ENCODE peak calls at places on chromosome 1, in four cellular contexts. U is GM12878, O is IMR-90, I is K562. R is an unnamed sample.

GRCh38 chr1:1046767-1047166 is 26.8 kb downstream of the AGRN start:
- DNase-seq in U (no peak), O (no peak), I (no peak), R (no peak)

GRCh38 chr1:34784751-34785221 is 3.8 kb downstream of the GJB3 start:
- DNase-seq in U (no peak), O (no peak), I (no peak), R (no peak)

GRCh38 chr1:118555638-118556037 is 370.6 kb upstream of the SPAG17 start:
- DNase-seq in U (no peak), O (no peak), I (no peak), R (no peak)

GRCh38 chr1:54564312-54565112 is 16.5 kb downstream of the ACOT11 start:
- DNase-seq in U (no peak), O (no peak), I (no peak), R (no peak)

GRCh38 chr1:84913025-84913892 is 20.3 kb upstream of the LPAR3 start:
- DNase-seq in U (no peak), O (peak), I (no peak), R (no peak)

GRCh38 chr1:6614019-6614952 is 755 bp downstream of the PHF13 start:
- DNase-seq in U (no peak), O (peak), I (peak), R (no peak)

GRCh38 chr1:13543927-13544556 is 30.2 kb upstream of the LRRC38 start:
- DNase-seq in U (no peak), O (no peak), I (peak), R (peak)

GRCh38 chr1:206864939-206865671 is at the start of gene IL20:
- DNase-seq in U (peak), O (peak), I (peak), R (peak)

GRCh38 chr1:24996983-24997893 is 67.2 kb upstream of the RUNX3 start:
- DNase-seq in U (no peak), O (no peak), I (no peak), R (no peak)

GRCh38 chr1:186943891-186944686 is 115.3 kb downstream of the PLA2G4A start:
- DNase-seq in U (no peak), O (no peak), I (no peak), R (no peak)

GRCh38 chr1:114093624-114094302 is 59.9 kb downstream of the SYT6 start:
- DNase-seq in U (no peak), O (peak), I (no peak), R (peak)

GRCh38 chr1:89701746-89702241 is 68.9 kb downstream of the LRRC8C start:
- DNase-seq in U (no peak), O (peak), I (peak), R (no peak)

GRCh38 chr1:86537928-86538695 is 8.8 kb upstream of the CLCA4 start:
- DNase-seq in U (no peak), O (peak), I (no peak), R (no peak)

GRCh38 chr1:183630748-183631147 is 4.8 kb downstream of the ARPC5 start:
- DNase-seq in U (no peak), O (peak), I (no peak), R (no peak)

GRCh38 chr1:235745448-235746136 is 96.0 kb upstream of the GNG4 start:
- DNase-seq in U (no peak), O (peak), I (no peak), R (no peak)

GRCh38 chr1:85330711-85331290 is 54.4 kb upstream of the BCL10 start:
- DNase-seq in U (no peak), O (peak), I (no peak), R (no peak)

GRCh38 chr1:222973561-222973960 is 158.7 kb downstream of the DISP1 start:
- DNase-seq in U (no peak), O (no peak), I (no peak), R (no peak)

GRCh38 chr1:224317383-224318045 is 12.5 kb downstream of the NVL start:
- DNase-seq in U (no peak), O (no peak), I (no peak), R (no peak)

GRCh38 chr1:53550201-53550741 is 91.1 kb downstream of the DMRTB1 start:
- DNase-seq in U (no peak), O (peak), I (no peak), R (no peak)

GRCh38 chr1:223144431-223144830 is 1.4 kb upstream of the TLR5 start:
- DNase-seq in U (no peak), O (no peak), I (no peak), R (no peak)

GRCh38 chr1:41742219-41742618 is 176.5 kb downstream of the HIVEP3 start:
- DNase-seq in U (no peak), O (peak), I (no peak), R (no peak)

GRCh38 chr1:116020668-116021272 is 44.5 kb downstream of the SLC22A15 start:
- DNase-seq in U (no peak), O (peak), I (peak), R (peak)

GRCh38 chr1:164830628-164831027 is 271.6 kb downstream of the PBX1 start:
- DNase-seq in U (no peak), O (no peak), I (no peak), R (peak)

GRCh38 chr1:202664083-202664482 is 46.2 kb downstream of the SYT2 start:
- DNase-seq in U (no peak), O (peak), I (no peak), R (no peak)

GRCh38 chr1:94535879-94536278 is 5.7 kb downstream of the F3 start:
- DNase-seq in U (no peak), O (no peak), I (no peak), R (no peak)

GRCh38 chr1:229759037-229759435 is 133.0 kb downstream of the URB2 start:
- DNase-seq in U (no peak), O (peak), I (no peak), R (no peak)

GRCh38 chr1:203690730-203691129 is 64.1 kb downstream of the ATP2B4 start:
- DNase-seq in U (no peak), O (no peak), I (no peak), R (no peak)

GRCh38 chr1:218348628-218349185 is 3.6 kb downstream of the TGFB2 start:
- DNase-seq in U (no peak), O (no peak), I (no peak), R (no peak)

GRCh38 chr1:20486457-20487235 is 636 bp upstream of the CAMK2N1 start:
- DNase-seq in U (no peak), O (peak), I (peak), R (peak)

GRCh38 chr1:232352956-232353355 is 277.0 kb downstream of the SIPA1L2 start:
- DNase-seq in U (no peak), O (no peak), I (no peak), R (no peak)

GRCh38 chr1:43253876-43254275 is 15.9 kb upstream of the TMEM125 start:
- DNase-seq in U (no peak), O (no peak), I (no peak), R (no peak)

GRCh38 chr1:69993787-69994186 is 211.6 kb downstream of the LRRC40 start:
- DNase-seq in U (no peak), O (no peak), I (no peak), R (no peak)

GRCh38 chr1:92882817-92883216 is 51.0 kb downstream of the RPL5 start:
- DNase-seq in U (no peak), O (no peak), I (no peak), R (no peak)

GRCh38 chr1:171798311-171798710 is 16.9 kb downstream of the METTL13 start:
- DNase-seq in U (no peak), O (no peak), I (no peak), R (no peak)

GRCh38 chr1:171740987-171741871 is 636 bp downstream of the VAMP4 start:
- DNase-seq in U (peak), O (peak), I (peak), R (peak)

GRCh38 chr1:215665212-215665611 is 98.1 kb downstream of the KCTD3 start:
- DNase-seq in U (no peak), O (peak), I (peak), R (no peak)

GRCh38 chr1:215660259-215660658 is 93.2 kb downstream of the KCTD3 start:
- DNase-seq in U (no peak), O (no peak), I (no peak), R (no peak)

GRCh38 chr1:215657016-215657415 is 89.9 kb downstream of the KCTD3 start:
- DNase-seq in U (no peak), O (no peak), I (no peak), R (no peak)

GRCh38 chr1:215661033-215661432 is 93.9 kb downstream of the KCTD3 start:
- DNase-seq in U (no peak), O (no peak), I (no peak), R (no peak)
- TF ChIP-seq POLR2A in U (no peak), O (no peak), I (no peak), R (no peak)

DNA sequence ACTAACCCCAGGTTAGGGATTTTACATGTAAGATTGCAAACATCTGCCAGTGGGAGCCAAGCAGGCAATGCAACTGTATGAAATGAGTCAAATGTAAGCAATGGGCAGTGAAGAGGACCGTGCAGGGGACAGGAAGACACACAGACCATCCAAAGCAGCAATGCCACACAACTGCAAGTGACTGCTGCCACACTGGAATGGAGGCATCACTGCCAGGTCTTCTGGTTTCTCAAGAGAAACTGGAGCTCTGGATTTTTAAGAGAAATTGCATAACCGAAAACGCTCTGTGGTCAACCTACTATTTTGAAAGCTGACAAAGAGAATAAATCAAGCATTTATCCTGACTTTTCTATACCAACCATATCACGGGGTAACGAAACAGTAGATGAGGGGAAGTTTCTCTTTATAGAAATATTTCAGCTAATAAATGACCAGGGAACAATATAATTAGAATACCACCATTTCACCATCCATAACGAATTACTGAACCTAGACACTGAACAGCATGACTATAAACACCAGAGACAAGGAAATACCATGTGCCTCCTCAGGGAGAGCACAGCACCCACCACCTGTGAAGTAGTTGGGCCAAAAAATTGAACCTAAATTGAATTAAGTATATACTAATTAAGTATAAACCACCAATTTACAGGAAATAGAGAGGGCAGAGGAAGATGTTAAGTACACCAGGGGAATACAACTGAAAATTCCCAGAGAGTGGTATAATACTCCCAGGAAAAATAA is 4.4 kb downstream of the AK2 start:
- DNase-seq in U (no peak), O (peak), I (no peak), R (no peak)
- H3K27ac ChIP-seq in U (no peak), O (no peak), I (no peak), R (no peak)

GRCh38 chr1:244598611-244599010 is 54.3 kb upstream of the DESI2 start:
- DNase-seq in U (no peak), O (peak), I (no peak), R (no peak)

GRCh38 chr1:244605835-244606234 is 47.1 kb upstream of the DESI2 start:
- DNase-seq in U (no peak), O (no peak), I (no peak), R (no peak)

GRCh38 chr1:244601336-244601735 is 51.6 kb upstream of the DESI2 start:
- DNase-seq in U (no peak), O (no peak), I (no peak), R (no peak)

GRCh38 chr1:244603498-244603897 is 49.4 kb upstream of the DESI2 start:
- DNase-seq in U (no peak), O (peak), I (peak), R (no peak)

DNA sequence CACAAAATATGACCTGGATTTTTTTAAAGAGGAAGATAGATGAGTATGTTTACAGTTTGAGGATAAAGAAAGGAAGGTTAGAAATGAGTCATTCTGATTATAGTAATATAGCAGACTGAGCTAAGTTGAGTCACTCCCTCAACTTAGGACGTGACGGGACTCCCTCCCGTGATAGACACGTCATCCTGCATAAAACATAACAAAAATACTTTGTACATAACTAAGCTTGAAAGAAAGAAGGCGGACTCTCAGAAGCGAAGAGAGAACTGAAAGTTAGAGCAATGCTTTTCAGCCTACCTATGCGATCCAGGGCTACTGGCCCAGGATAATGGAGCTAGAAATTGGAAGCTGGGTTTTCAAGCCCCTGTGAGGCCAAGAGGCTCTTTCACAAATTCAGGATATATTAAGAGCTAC is 53.0 kb upstream of the DESI2 start:
- DNase-seq in U (peak), O (peak), I (peak), R (peak)
- TF ChIP-seq RCOR1 in U (no peak), O (no peak), I (no peak), R (no peak)

DNA sequence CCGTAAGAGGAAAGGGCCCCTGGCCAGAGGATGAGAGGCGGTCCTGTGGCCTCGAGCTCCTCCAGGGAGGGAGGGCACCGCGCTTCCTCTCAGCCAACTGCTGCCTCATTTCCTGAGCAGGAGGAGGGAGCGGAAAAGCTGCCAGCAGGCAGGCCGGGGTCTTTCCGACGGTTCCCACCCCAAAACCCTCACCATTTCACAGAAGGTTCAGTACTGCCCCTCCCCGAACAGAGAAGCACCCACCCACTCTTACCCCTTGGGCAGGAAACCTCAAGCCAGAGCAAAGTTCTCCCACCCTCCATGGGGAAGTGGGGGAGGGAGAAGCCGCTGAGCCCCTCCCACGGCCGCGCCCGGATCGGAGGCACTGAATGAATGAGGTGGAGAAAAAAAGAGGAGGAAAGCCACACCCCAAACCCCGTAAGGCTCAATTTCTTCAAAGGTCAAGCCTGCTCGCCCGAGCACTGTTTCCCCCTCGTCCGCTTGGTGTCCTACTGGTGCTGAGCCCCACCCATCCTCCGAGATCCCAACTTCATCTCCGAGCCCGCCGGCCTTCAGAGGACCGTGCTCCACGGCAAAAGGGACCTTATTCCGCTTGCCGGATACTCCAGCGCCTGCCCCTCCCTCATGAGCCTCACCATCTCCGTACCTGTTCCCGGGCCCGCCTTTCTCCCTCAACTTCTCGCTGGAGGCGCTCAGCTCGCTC is 9.4 kb downstream of the TPM3 start:
- DNase-seq in U (peak), O (peak), I (peak), R (peak)
- TF ChIP-seq POLR2A in U (peak), O (peak), I (no peak), R (no peak)

GRCh38 chr1:87810166-87810565 is 481.5 kb downstream of the LMO4 start:
- DNase-seq in U (no peak), O (peak), I (no peak), R (no peak)

GRCh38 chr1:87805661-87806376 is 477.1 kb downstream of the LMO4 start:
- DNase-seq in U (no peak), O (peak), I (no peak), R (peak)

GRCh38 chr1:87803395-87803794 is 474.7 kb downstream of the LMO4 start:
- DNase-seq in U (no peak), O (no peak), I (no peak), R (no peak)

GRCh38 chr1:87804128-87804527 is 475.4 kb downstream of the LMO4 start:
- DNase-seq in U (no peak), O (no peak), I (no peak), R (no peak)

GRCh38 chr1:87806377-87807094 is 477.9 kb downstream of the LMO4 start:
- DNase-seq in U (no peak), O (no peak), I (no peak), R (peak)
- H3K27ac ChIP-seq in U (no peak), O (peak), I (no peak), R (peak)

GRCh38 chr1:59169703-59170102 is 127.2 kb upstream of the FGGY start:
- DNase-seq in U (no peak), O (no peak), I (no peak), R (no peak)
- TF ChIP-seq RCOR1 in U (no peak), O (no peak), I (no peak), R (no peak)